ENCODE peak calls at places on chromosomes 2 and 18, in eight cellular contexts. F, D, A, P, M, K, Y and B are unnamed samples.
A peak's percentile ranks its signal among the peaks of the same experiment; 100 is the strongest.

GRCh38 chr2:12821656-12822055 is 104.9 kb downstream of the TRIB2 start:
- DNase-seq in P (no peak), K (no peak), A (no peak), D (no peak), M (no peak), Y (no peak), F (no peak), B (no peak)

GRCh38 chr2:157257312-157258252 is at the start of gene GALNT5:
- DNase-seq in F (no peak), Y (peak; percentile 59), A (no peak), K (peak; percentile 48), M (no peak), P (peak; percentile 50), D (no peak), B (peak; percentile 63)

GRCh38 chr2:54456526-54457325 is 599 bp downstream of the SPTBN1 start:
- DNase-seq in F (peak; percentile 84), Y (peak; percentile 79), D (no peak), P (no peak), K (peak; percentile 45), M (peak; percentile 72), A (peak; percentile 42), B (peak; percentile 57)

GRCh38 chr2:232386740-232387450 is 8.3 kb downstream of the ALPP start:
- DNase-seq in Y (no peak), P (no peak), K (peak; percentile 70), D (no peak), M (no peak), A (no peak), F (no peak), B (peak; percentile 38)

GRCh38 chr18:1102848-1103247 is 198.2 kb downstream of the ADCYAP1 start:
- DNase-seq in D (no peak), Y (no peak), F (no peak), M (no peak), P (no peak), A (no peak), K (no peak), B (no peak)

GRCh38 chr2:234565201-234565600 is 68.3 kb upstream of the ARL4C start:
- DNase-seq in K (no peak), P (no peak), A (no peak), D (no peak), Y (no peak), F (peak; percentile 34), M (no peak), B (no peak)

GRCh38 chr2:240739797-240740196 is 48.1 kb downstream of the AQP12A start:
- DNase-seq in P (no peak), A (no peak), M (no peak), F (no peak), D (no peak), Y (no peak), K (no peak), B (no peak)

GRCh38 chr2:120347387-120348010 is 1.6 kb downstream of the INHBB start:
- DNase-seq in F (no peak), D (no peak), P (no peak), Y (no peak), A (no peak), K (peak; percentile 23), M (peak; percentile 59), B (peak; percentile 74)

GRCh38 chr2:20136149-20136548 is 84.7 kb upstream of the LAPTM4A start:
- DNase-seq in K (no peak), F (no peak), Y (no peak), P (no peak), D (no peak), A (no peak), M (no peak), B (no peak)

GRCh38 chr2:72794572-72794971 is 31.3 kb downstream of the EXOC6B start:
- DNase-seq in M (no peak), D (no peak), K (no peak), Y (no peak), P (no peak), A (no peak), F (no peak), B (no peak)

GRCh38 chr2:72796766-72797165 is 29.1 kb downstream of the EXOC6B start:
- DNase-seq in P (no peak), A (no peak), M (no peak), D (no peak), K (no peak), Y (no peak), F (no peak), B (no peak)

GRCh38 chr2:72803151-72803550 is 22.7 kb downstream of the EXOC6B start:
- DNase-seq in Y (no peak), F (no peak), D (no peak), A (no peak), P (no peak), K (no peak), M (no peak), B (no peak)

GRCh38 chr2:72803626-72804320 is 22.1 kb downstream of the EXOC6B start:
- DNase-seq in P (no peak), M (no peak), D (no peak), F (no peak), Y (no peak), A (no peak), K (no peak), B (no peak)

DNA sequence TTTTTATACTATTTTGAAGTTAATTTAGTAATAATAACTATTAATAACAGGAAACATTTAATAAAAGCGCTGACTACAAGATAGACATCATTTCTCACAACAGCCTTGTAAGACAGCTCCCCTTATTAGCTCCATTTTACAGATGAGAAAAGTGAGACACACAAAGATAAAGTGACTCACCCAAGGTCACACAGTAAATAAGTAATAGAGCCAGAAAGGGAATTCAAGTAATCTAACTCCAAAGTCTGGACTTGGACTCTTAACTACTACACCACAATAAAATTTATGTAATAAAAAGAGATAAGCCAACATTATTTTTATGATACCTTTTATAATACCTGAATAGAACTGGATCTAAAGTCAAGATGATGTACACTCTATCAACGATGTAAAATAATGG is 25.3 kb downstream of the EXOC6B start:
- DNase-seq in P (no peak), A (no peak), M (no peak), K (no peak), F (no peak), D (no peak), Y (no peak), B (no peak)
- H3K27ac ChIP-seq in P (no peak overlapping the region), A (no peak overlapping the region), M (no peak overlapping the region), K (no peak overlapping the region), F (no peak overlapping the region), D (no peak overlapping the region), Y (no peak overlapping the region), B (no peak overlapping the region)

GRCh38 chr2:191412353-191412752 is 167.1 kb downstream of the MYO1B start:
- DNase-seq in Y (no peak), K (no peak), D (no peak), P (no peak), F (no peak), A (no peak), M (no peak), B (no peak)

GRCh38 chr2:191411472-191411871 is 166.3 kb downstream of the MYO1B start:
- DNase-seq in D (no peak), P (no peak), K (no peak), F (no peak), Y (no peak), M (no peak), A (no peak), B (no peak)

GRCh38 chr2:191417746-191418145 is 172.5 kb downstream of the MYO1B start:
- DNase-seq in D (no peak), F (no peak), P (peak; percentile 44), M (no peak), K (peak; percentile 8), A (no peak), Y (no peak), B (no peak)

GRCh38 chr2:191415858-191416257 is 170.7 kb downstream of the MYO1B start:
- DNase-seq in K (no peak), A (no peak), F (no peak), D (no peak), M (no peak), Y (no peak), P (no peak), B (no peak)

DNA sequence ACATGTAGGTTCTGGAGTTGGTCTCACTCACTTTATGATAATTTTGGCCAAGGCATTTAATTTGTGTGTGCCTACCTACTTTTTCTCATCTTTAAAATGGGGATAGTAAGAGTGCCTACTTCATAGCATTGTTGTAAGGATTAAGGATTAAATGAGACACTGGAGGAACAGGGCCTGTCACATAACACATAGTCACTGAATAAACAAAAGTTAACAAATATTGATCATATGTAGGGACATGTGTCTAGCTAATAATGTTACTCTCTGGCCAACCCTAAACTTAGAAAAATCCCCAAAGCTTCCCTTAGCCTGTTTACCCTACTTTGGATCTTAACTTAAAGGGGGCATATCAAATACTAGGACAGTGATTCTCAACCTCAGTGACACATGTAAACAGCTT is 169.9 kb downstream of the MYO1B start:
- DNase-seq in K (no peak), A (no peak), D (no peak), P (no peak), M (no peak), F (no peak), Y (no peak), B (no peak)
- H3K36me3 ChIP-seq in K (peaks cover 14% of the 10 kb centered on the region), A (no peaks in the 10 kb centered on the region), D (peaks cover 19% of the 10 kb centered on the region), P (no peaks in the 10 kb centered on the region), M (peaks cover 4% of the 10 kb centered on the region), F (peaks cover 80% of the 10 kb centered on the region), Y (no peaks in the 10 kb centered on the region), B (peaks cover 23% of the 10 kb centered on the region)

DNA sequence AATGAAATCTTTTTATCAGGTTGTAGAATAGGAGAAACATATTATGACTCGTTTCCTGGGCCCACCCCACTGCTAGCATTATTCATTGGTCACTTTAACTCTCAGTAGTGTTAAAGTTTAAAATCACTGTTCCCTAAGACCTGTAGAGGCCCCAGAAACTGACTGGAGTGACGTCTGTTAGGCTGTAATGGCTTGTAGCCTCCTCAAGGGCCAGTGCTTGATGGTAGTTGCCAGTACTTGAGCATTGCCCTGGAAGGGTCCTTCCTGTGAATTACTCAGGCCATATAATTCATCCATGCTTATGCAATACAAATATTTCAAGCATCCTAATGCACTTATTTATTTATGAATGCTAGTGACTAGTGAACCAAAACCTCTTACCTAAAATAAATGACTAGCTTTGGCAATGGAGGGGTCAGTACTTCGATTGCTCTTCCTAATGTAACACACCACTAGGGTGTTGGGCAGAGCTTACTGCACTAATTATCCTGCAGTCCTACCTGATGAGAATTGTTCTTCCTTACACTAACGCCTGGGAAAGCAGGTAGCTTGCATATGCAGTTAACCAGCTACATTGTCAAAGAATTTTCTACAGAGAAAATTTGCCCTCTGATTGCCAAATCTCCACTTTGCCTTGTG is 31.2 kb downstream of the ARHGAP25 start:
- DNase-seq in P (peak; percentile 8), F (no peak), K (peak; percentile 82), Y (no peak), A (no peak), D (no peak), M (no peak), B (no peak)
- H3K4me3 ChIP-seq in P (no peak overlapping the region), F (no peak overlapping the region), K (no peak overlapping the region), Y (no peak overlapping the region), A (no peak overlapping the region), D (no peak overlapping the region), M (no peak overlapping the region), B (no peak overlapping the region)

DNA sequence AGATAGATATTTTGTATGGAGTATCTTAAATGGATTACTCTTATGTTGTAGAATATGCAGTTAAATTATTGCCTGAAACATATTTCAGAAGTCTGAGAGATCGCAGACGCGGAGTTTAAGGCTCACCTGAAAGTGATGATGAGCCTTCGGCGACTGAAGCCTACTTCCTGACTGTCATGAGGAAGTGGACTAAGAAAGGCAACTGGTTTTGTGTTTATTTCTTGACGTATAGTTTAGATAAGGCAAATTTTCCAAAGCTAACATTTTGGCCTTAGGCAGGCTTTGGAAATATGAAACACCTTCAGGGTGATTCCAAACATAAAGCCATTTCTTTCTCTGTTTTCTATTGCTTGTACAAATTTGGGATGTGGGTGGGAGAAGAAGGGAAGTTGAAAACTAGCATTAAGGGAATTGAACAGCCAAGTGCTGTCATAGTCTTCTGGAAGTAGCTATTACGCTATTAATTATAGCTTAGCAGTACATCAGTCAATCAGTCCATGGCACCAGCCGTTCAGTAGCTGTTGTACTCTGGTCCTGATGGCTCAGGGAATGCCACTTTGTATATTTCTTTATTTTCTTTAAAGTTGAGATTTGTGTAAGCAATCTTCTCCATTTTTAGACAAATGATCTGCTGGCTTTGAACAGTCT is 1.5 kb downstream of the GRHL1 start:
- DNase-seq in Y (no peak), D (no peak), F (no peak), M (no peak), K (no peak), A (no peak), P (no peak), B (no peak)
- H3K27ac ChIP-seq in Y (no peak overlapping the region), D (no peak overlapping the region), F (no peak overlapping the region), M (no peak overlapping the region), K (no peak overlapping the region), A (no peak overlapping the region), P (no peak overlapping the region), B (no peak overlapping the region)